ENCODE peak calls at places on chromosomes 13 and 19, in seven cellular contexts. One of them, this sample, is unnamed.

GRCh38 chr13:97223711-97224461 is 1.8 kb downstream of the MBNL2 start:
- DNase-seq in mammary epithelial cell: peak
- DNase-seq in WERI-Rb-1: peak
- DNase-seq in CD8-positive, alpha-beta T cell: no peak
- DNase-seq in fibroblast of the aortic adventitia: peak
- DNase-seq in colonic mucosa: peak
- DNase-seq in mesothelial cell of epicardium: no peak
- DNase-seq in this sample: peak

GRCh38 chr13:27076411-27076810 is 95.2 kb downstream of the USP12 start:
- DNase-seq in fibroblast of the aortic adventitia: peak
- DNase-seq in CD8-positive, alpha-beta T cell: no peak
- DNase-seq in mesothelial cell of epicardium: no peak
- DNase-seq in WERI-Rb-1: no peak
- DNase-seq in mammary epithelial cell: no peak
- DNase-seq in colonic mucosa: no peak
- DNase-seq in this sample: no peak

GRCh38 chr13:85709072-85709471 is 90.1 kb downstream of the SLITRK6 start:
- DNase-seq in WERI-Rb-1: no peak
- DNase-seq in fibroblast of the aortic adventitia: no peak
- DNase-seq in mammary epithelial cell: no peak
- DNase-seq in CD8-positive, alpha-beta T cell: no peak
- DNase-seq in colonic mucosa: no peak
- DNase-seq in mesothelial cell of epicardium: no peak
- DNase-seq in this sample: no peak

GRCh38 chr19:54893406-54893805 is 12.5 kb upstream of the NCR1 start:
- DNase-seq in mammary epithelial cell: no peak
- DNase-seq in WERI-Rb-1: no peak
- DNase-seq in mesothelial cell of epicardium: no peak
- DNase-seq in colonic mucosa: no peak
- DNase-seq in fibroblast of the aortic adventitia: no peak
- DNase-seq in CD8-positive, alpha-beta T cell: no peak
- DNase-seq in this sample: no peak

GRCh38 chr19:46624958-46625661 is at the start of gene PTGIR:
- DNase-seq in mammary epithelial cell: no peak
- DNase-seq in WERI-Rb-1: peak
- DNase-seq in colonic mucosa: peak
- DNase-seq in fibroblast of the aortic adventitia: peak
- DNase-seq in CD8-positive, alpha-beta T cell: no peak
- DNase-seq in mesothelial cell of epicardium: no peak
- DNase-seq in this sample: peak

GRCh38 chr19:4389064-4389375 is 11.3 kb downstream of the SH3GL1 start:
- DNase-seq in WERI-Rb-1: no peak
- DNase-seq in mammary epithelial cell: no peak
- DNase-seq in fibroblast of the aortic adventitia: no peak
- DNase-seq in mesothelial cell of epicardium: no peak
- DNase-seq in CD8-positive, alpha-beta T cell: no peak
- DNase-seq in colonic mucosa: no peak
- DNase-seq in this sample: no peak

GRCh38 chr19:19443902-19444693 is 38.6 kb downstream of the GATAD2A start:
- DNase-seq in colonic mucosa: no peak
- DNase-seq in fibroblast of the aortic adventitia: no peak
- DNase-seq in mammary epithelial cell: no peak
- DNase-seq in mesothelial cell of epicardium: no peak
- DNase-seq in WERI-Rb-1: no peak
- DNase-seq in CD8-positive, alpha-beta T cell: no peak
- DNase-seq in this sample: no peak

GRCh38 chr13:58855283-58855682 is 1223.7 kb downstream of the PCDH17 start:
- DNase-seq in mesothelial cell of epicardium: no peak
- DNase-seq in colonic mucosa: no peak
- DNase-seq in WERI-Rb-1: no peak
- DNase-seq in fibroblast of the aortic adventitia: no peak
- DNase-seq in CD8-positive, alpha-beta T cell: no peak
- DNase-seq in mammary epithelial cell: no peak
- DNase-seq in this sample: no peak

GRCh38 chr13:33606692-33607091 is 211.3 kb upstream of the RFC3 start:
- DNase-seq in CD8-positive, alpha-beta T cell: no peak
- DNase-seq in colonic mucosa: no peak
- DNase-seq in mammary epithelial cell: no peak
- DNase-seq in fibroblast of the aortic adventitia: no peak
- DNase-seq in mesothelial cell of epicardium: no peak
- DNase-seq in WERI-Rb-1: peak
- DNase-seq in this sample: no peak

GRCh38 chr19:17249887-17250548 is 4.3 kb upstream of the NR2F6 start:
- DNase-seq in colonic mucosa: no peak
- DNase-seq in fibroblast of the aortic adventitia: no peak
- DNase-seq in mammary epithelial cell: peak
- DNase-seq in mesothelial cell of epicardium: no peak
- DNase-seq in WERI-Rb-1: no peak
- DNase-seq in CD8-positive, alpha-beta T cell: no peak
- DNase-seq in this sample: no peak

GRCh38 chr19:18586311-18586710 is 2.3 kb upstream of the REX1BD start:
- DNase-seq in WERI-Rb-1: no peak
- DNase-seq in colonic mucosa: no peak
- DNase-seq in mesothelial cell of epicardium: no peak
- DNase-seq in mammary epithelial cell: no peak
- DNase-seq in fibroblast of the aortic adventitia: no peak
- DNase-seq in CD8-positive, alpha-beta T cell: no peak
- DNase-seq in this sample: no peak

GRCh38 chr13:65592757-65593156 is 1637.4 kb downstream of the PCDH9 start:
- DNase-seq in mammary epithelial cell: no peak
- DNase-seq in CD8-positive, alpha-beta T cell: no peak
- DNase-seq in mesothelial cell of epicardium: no peak
- DNase-seq in colonic mucosa: no peak
- DNase-seq in fibroblast of the aortic adventitia: peak
- DNase-seq in WERI-Rb-1: no peak
- DNase-seq in this sample: peak

GRCh38 chr19:17758528-17758927 is 7.3 kb downstream of the FCHO1 start:
- DNase-seq in mesothelial cell of epicardium: no peak
- DNase-seq in CD8-positive, alpha-beta T cell: no peak
- DNase-seq in colonic mucosa: no peak
- DNase-seq in mammary epithelial cell: no peak
- DNase-seq in WERI-Rb-1: no peak
- DNase-seq in fibroblast of the aortic adventitia: no peak
- DNase-seq in this sample: no peak

GRCh38 chr19:6021878-6022569 is 44.1 kb upstream of the RANBP3 start:
- DNase-seq in WERI-Rb-1: peak
- DNase-seq in CD8-positive, alpha-beta T cell: peak
- DNase-seq in fibroblast of the aortic adventitia: peak
- DNase-seq in colonic mucosa: peak
- DNase-seq in mammary epithelial cell: peak
- DNase-seq in mesothelial cell of epicardium: peak
- DNase-seq in this sample: peak

GRCh38 chr19:6020972-6021805 is 43.2 kb upstream of the RANBP3 start:
- DNase-seq in CD8-positive, alpha-beta T cell: no peak
- DNase-seq in mesothelial cell of epicardium: no peak
- DNase-seq in colonic mucosa: no peak
- DNase-seq in fibroblast of the aortic adventitia: no peak
- DNase-seq in WERI-Rb-1: no peak
- DNase-seq in mammary epithelial cell: no peak
- DNase-seq in this sample: no peak

GRCh38 chr19:6023936-6024335 is 46.0 kb upstream of the RANBP3 start:
- DNase-seq in WERI-Rb-1: no peak
- DNase-seq in colonic mucosa: no peak
- DNase-seq in mesothelial cell of epicardium: no peak
- DNase-seq in fibroblast of the aortic adventitia: no peak
- DNase-seq in mammary epithelial cell: no peak
- DNase-seq in CD8-positive, alpha-beta T cell: no peak
- DNase-seq in this sample: no peak

GRCh38 chr19:6023085-6023682 is 45.2 kb upstream of the RANBP3 start:
- DNase-seq in WERI-Rb-1: no peak
- DNase-seq in mammary epithelial cell: no peak
- DNase-seq in colonic mucosa: no peak
- DNase-seq in mesothelial cell of epicardium: no peak
- DNase-seq in CD8-positive, alpha-beta T cell: no peak
- DNase-seq in fibroblast of the aortic adventitia: peak
- DNase-seq in this sample: peak

DNA sequence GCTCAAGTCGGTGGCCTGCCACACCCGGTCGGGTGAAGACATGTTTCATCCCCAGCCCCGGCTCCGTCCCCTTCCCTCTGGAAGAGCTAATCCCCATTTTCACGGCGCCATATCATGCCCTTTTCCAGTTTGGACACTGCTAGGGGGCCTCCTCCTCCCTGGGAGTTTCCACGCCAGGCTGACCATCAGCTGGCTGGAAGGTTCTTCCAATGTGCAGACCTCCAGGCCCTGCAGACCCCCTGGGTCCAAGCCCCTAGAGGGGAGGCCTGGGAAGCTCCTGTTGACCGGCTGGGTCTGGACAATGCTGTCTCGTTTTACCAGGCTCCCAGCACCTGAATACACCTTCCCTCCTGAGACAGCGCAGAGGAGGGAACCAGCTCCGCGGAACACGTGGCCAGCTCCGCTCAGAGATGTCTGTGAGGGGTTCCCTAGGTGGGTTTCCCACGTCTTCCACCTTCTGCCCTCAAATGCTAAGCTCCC is 44.7 kb upstream of the RANBP3 start:
- DNase-seq in colonic mucosa: no peak
- DNase-seq in CD8-positive, alpha-beta T cell: no peak
- DNase-seq in WERI-Rb-1: no peak
- DNase-seq in mesothelial cell of epicardium: no peak
- DNase-seq in mammary epithelial cell: no peak
- DNase-seq in fibroblast of the aortic adventitia: no peak
- DNase-seq in this sample: no peak
- TF ChIP-seq CTCF in colonic mucosa: peak
- TF ChIP-seq CTCF in CD8-positive, alpha-beta T cell: peak
- TF ChIP-seq CTCF in WERI-Rb-1: no peak
- TF ChIP-seq CTCF in mesothelial cell of epicardium: peak
- TF ChIP-seq CTCF in mammary epithelial cell: no peak
- TF ChIP-seq CTCF in fibroblast of the aortic adventitia: no peak
- TF ChIP-seq CTCF in this sample: peak

GRCh38 chr19:6272411-6272791 is 7.4 kb downstream of the MLLT1 start:
- DNase-seq in fibroblast of the aortic adventitia: no peak
- DNase-seq in colonic mucosa: no peak
- DNase-seq in WERI-Rb-1: peak
- DNase-seq in mesothelial cell of epicardium: no peak
- DNase-seq in mammary epithelial cell: no peak
- DNase-seq in CD8-positive, alpha-beta T cell: no peak
- DNase-seq in this sample: no peak

GRCh38 chr19:6270076-6270745 is 9.6 kb downstream of the MLLT1 start:
- DNase-seq in mesothelial cell of epicardium: no peak
- DNase-seq in colonic mucosa: no peak
- DNase-seq in mammary epithelial cell: no peak
- DNase-seq in fibroblast of the aortic adventitia: no peak
- DNase-seq in WERI-Rb-1: peak
- DNase-seq in CD8-positive, alpha-beta T cell: no peak
- DNase-seq in this sample: no peak

GRCh38 chr19:6271721-6272410 is 7.9 kb downstream of the MLLT1 start:
- DNase-seq in colonic mucosa: peak
- DNase-seq in mammary epithelial cell: no peak
- DNase-seq in WERI-Rb-1: peak
- DNase-seq in CD8-positive, alpha-beta T cell: no peak
- DNase-seq in mesothelial cell of epicardium: no peak
- DNase-seq in fibroblast of the aortic adventitia: peak
- DNase-seq in this sample: peak

GRCh38 chr19:6270822-6271221 is 9.0 kb downstream of the MLLT1 start:
- DNase-seq in colonic mucosa: no peak
- DNase-seq in mammary epithelial cell: no peak
- DNase-seq in fibroblast of the aortic adventitia: no peak
- DNase-seq in WERI-Rb-1: no peak
- DNase-seq in CD8-positive, alpha-beta T cell: no peak
- DNase-seq in mesothelial cell of epicardium: no peak
- DNase-seq in this sample: no peak

DNA sequence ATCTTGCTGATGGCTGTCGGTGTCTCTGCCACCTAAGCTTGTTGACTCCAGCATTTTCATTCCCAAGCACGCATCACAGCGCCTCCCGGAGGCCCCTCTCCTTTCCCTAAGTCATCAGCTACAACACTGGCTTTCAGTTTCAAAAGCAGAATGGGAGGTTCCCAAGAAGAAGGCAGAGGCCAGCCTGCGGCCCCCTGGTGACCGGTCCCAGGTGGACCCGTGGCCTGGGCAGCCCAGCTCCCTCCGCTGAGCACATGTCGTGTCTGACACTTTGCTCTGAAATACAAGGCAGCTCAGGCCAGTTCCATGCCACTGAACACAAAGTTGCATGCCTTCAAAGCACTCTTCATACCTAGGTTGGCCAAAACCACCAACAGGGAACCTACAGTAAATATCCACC is 8.5 kb downstream of the MLLT1 start:
- DNase-seq in CD8-positive, alpha-beta T cell: no peak
- DNase-seq in fibroblast of the aortic adventitia: no peak
- DNase-seq in colonic mucosa: no peak
- DNase-seq in mesothelial cell of epicardium: no peak
- DNase-seq in WERI-Rb-1: peak
- DNase-seq in mammary epithelial cell: no peak
- DNase-seq in this sample: no peak
- TF ChIP-seq CTCF in CD8-positive, alpha-beta T cell: no peak
- TF ChIP-seq CTCF in fibroblast of the aortic adventitia: peak
- TF ChIP-seq CTCF in colonic mucosa: no peak
- TF ChIP-seq CTCF in mesothelial cell of epicardium: no peak
- TF ChIP-seq CTCF in WERI-Rb-1: peak
- TF ChIP-seq CTCF in mammary epithelial cell: no peak
- TF ChIP-seq CTCF in this sample: peak

DNA sequence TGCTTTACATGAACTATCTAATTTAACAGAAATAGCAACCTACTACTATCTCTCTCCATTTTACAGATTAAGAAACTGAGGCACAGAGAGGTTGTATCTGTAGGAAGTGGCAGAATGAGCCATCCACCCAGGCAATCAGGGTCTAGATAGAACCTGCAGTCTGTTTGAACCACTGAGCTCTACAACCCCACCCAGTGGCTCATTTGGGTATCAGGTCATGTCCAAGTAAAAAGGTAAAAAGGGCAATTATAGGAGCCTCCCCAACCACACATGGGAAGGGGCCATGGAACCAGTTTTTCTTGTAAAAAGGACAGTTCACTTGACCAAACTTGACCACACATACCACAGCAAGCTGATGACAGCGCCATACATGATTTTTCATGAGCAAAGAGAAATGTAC is 92.9 kb upstream of the SGCG start:
- DNase-seq in colonic mucosa: peak
- DNase-seq in mesothelial cell of epicardium: no peak
- DNase-seq in mammary epithelial cell: no peak
- DNase-seq in fibroblast of the aortic adventitia: peak
- DNase-seq in CD8-positive, alpha-beta T cell: no peak
- DNase-seq in WERI-Rb-1: peak
- DNase-seq in this sample: peak
- TF ChIP-seq CTCF in colonic mucosa: no peak
- TF ChIP-seq CTCF in mesothelial cell of epicardium: peak
- TF ChIP-seq CTCF in mammary epithelial cell: peak
- TF ChIP-seq CTCF in fibroblast of the aortic adventitia: peak
- TF ChIP-seq CTCF in CD8-positive, alpha-beta T cell: no peak
- TF ChIP-seq CTCF in WERI-Rb-1: peak
- TF ChIP-seq CTCF in this sample: peak

DNA sequence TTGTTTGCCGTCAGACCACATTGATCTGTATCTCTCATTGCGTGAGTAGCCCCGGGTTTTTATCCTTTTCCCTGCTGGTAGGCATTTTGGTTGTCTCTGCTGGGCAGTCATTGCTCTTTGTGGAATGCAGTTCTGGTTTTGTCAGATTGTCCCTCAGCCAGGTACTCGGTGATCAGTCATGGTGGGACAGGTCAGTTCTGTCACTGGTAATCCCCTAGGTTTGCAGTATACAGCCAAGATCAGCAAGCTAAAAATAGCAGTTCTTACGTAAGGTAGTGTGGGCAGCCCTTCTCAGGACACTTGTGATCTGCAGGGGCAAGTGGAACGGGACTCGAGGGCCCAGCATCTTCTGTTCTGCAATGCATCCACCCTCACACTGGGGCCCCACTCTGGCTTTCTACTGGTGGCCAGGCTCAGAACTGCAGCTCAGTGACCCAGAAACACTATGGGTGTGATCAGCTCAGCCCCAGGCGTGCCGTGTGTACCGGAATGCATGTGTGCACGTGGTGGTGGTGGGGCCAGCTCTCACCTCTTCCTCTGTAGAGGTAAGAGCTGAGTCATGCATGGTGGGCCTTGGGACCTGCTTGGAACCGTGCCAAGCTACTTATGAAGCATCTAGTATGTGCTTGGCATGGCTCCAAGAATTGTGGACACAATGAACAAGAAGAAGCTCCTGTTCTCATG is 6.3 kb downstream of the PLEKHF1 start:
- DNase-seq in CD8-positive, alpha-beta T cell: peak
- DNase-seq in colonic mucosa: no peak
- DNase-seq in WERI-Rb-1: no peak
- DNase-seq in fibroblast of the aortic adventitia: peak
- DNase-seq in mammary epithelial cell: peak
- DNase-seq in mesothelial cell of epicardium: no peak
- DNase-seq in this sample: no peak
- TF ChIP-seq CTCF in CD8-positive, alpha-beta T cell: peak
- TF ChIP-seq CTCF in colonic mucosa: no peak
- TF ChIP-seq CTCF in WERI-Rb-1: peak
- TF ChIP-seq CTCF in fibroblast of the aortic adventitia: peak
- TF ChIP-seq CTCF in mammary epithelial cell: peak
- TF ChIP-seq CTCF in mesothelial cell of epicardium: peak
- TF ChIP-seq CTCF in this sample: peak